ENCODE peak calls at places on chromosomes 4 and X, in eight cellular contexts. U is psoas muscle; J is CD8-positive, alpha-beta T cell; D is heart left ventricle; R is lower lobe of right lung; F is sigmoid colon; V is left ventricle myocardium inferior; W is kidney epithelial cell. Q is an unnamed sample. For H3K27me3, the result is how much of the 10 kb centered on the place peaks cover.

GRCh38 chr4:20320232-20320631 is 68.5 kb downstream of the SLIT2 start:
- DNase-seq in U (no peak), J (no peak), D (no peak), R (no peak), F (no peak), V (no peak), W (no peak), Q (no peak)

GRCh38 chr4:170014359-170015008 is 11.7 kb downstream of the MFAP3L start:
- DNase-seq in U (no peak), J (no peak), D (no peak), R (no peak), F (no peak), V (no peak), W (no peak), Q (no peak)

GRCh38 chr4:36006226-36006625 is 238.1 kb downstream of the ARAP2 start:
- DNase-seq in U (no peak), J (no peak), D (no peak), R (no peak), F (no peak), V (no peak), W (no peak), Q (no peak)

GRCh38 chr4:161554372-161554990 is 609.3 kb downstream of the FSTL5 start:
- DNase-seq in U (no peak), J (no peak), D (no peak), R (no peak), F (no peak), V (no peak), W (peak), Q (no peak)

GRCh38 chrX:25004485-25005032 is 11.2 kb downstream of the ARX start:
- DNase-seq in U (no peak), J (no peak), D (no peak), R (no peak), F (no peak), V (no peak), W (no peak), Q (no peak)

GRCh38 chrX:101383679-101384078 is 2.3 kb downstream of the BTK start:
- DNase-seq in U (no peak), J (no peak), D (no peak), R (no peak), F (no peak), V (no peak), W (no peak), Q (no peak)

GRCh38 chr4:139872274-139872673 is 206.7 kb downstream of the MGST2 start:
- DNase-seq in U (no peak), J (no peak), D (no peak), R (no peak), F (no peak), V (no peak), W (peak), Q (peak)

GRCh38 chr4:1988327-1988724 is 20.4 kb downstream of the NELFA start:
- DNase-seq in U (no peak), J (no peak), D (no peak), R (no peak), F (no peak), V (no peak), W (no peak), Q (no peak)

GRCh38 chr4:169103966-169104412 is 93.9 kb upstream of the CBR4 start:
- DNase-seq in U (no peak), J (no peak), D (no peak), R (no peak), F (no peak), V (no peak), W (no peak), Q (no peak)

GRCh38 chrX:129472116-129472515 is 51.2 kb downstream of the SMARCA1 start:
- DNase-seq in U (no peak), J (no peak), D (no peak), R (no peak), F (no peak), V (no peak), W (peak), Q (no peak)

GRCh38 chrX:30141966-30142365 is 73.4 kb upstream of the MAGEB2 start:
- DNase-seq in U (no peak), J (no peak), D (no peak), R (no peak), F (no peak), V (no peak), W (no peak), Q (no peak)

GRCh38 chr4:7831330-7831729 is 108.3 kb downstream of the AFAP1 start:
- DNase-seq in U (peak), J (no peak), D (peak), R (no peak), F (peak), V (no peak), W (no peak), Q (peak)

GRCh38 chrX:7215842-7216241 is 67.9 kb upstream of the PUDP start:
- DNase-seq in U (no peak), J (no peak), D (no peak), R (no peak), F (no peak), V (no peak), W (no peak), Q (no peak)

GRCh38 chrX:131979116-131979515 is 44.0 kb upstream of the STK26 start:
- DNase-seq in U (no peak), J (no peak), D (no peak), R (no peak), F (no peak), V (no peak), W (no peak), Q (no peak)

GRCh38 chrX:46326161-46326560 is 219.1 kb downstream of the ZNF674 start:
- DNase-seq in U (no peak), J (no peak), D (no peak), R (no peak), F (no peak), V (no peak), W (no peak), Q (no peak)

GRCh38 chr4:187685247-187685646 is 310.3 kb upstream of the ZFP42 start:
- DNase-seq in U (no peak), J (no peak), D (no peak), R (no peak), F (no peak), V (no peak), W (no peak), Q (no peak)

GRCh38 chr4:7194251-7195137 is 2.2 kb downstream of the SORCS2 start:
- DNase-seq in U (peak), J (no peak), D (no peak), R (peak), F (peak), V (peak), W (no peak), Q (no peak)

GRCh38 chr4:157043131-157043530 is 32.8 kb upstream of the GLRB start:
- DNase-seq in U (no peak), J (no peak), D (no peak), R (no peak), F (no peak), V (no peak), W (no peak), Q (no peak)

GRCh38 chrX:12440245-12440644 is 302.0 kb downstream of the FRMPD4 start:
- DNase-seq in U (no peak), J (no peak), D (no peak), R (no peak), F (no peak), V (no peak), W (no peak), Q (no peak)

GRCh38 chr4:6198768-6199343 is 1.5 kb downstream of the JAKMIP1 start:
- DNase-seq in U (no peak), J (no peak), D (no peak), R (no peak), F (peak), V (no peak), W (no peak), Q (no peak)

GRCh38 chrX:36909584-36909983 is 98.6 kb upstream of the FAM47C start:
- DNase-seq in U (no peak), J (no peak), D (no peak), R (no peak), F (no peak), V (no peak), W (no peak), Q (no peak)

GRCh38 chrX:149962859-149963757 is 24.8 kb upstream of the EOLA2 start:
- DNase-seq in U (peak), J (no peak), D (peak), R (no peak), F (no peak), V (no peak), W (no peak), Q (no peak)

DNA sequence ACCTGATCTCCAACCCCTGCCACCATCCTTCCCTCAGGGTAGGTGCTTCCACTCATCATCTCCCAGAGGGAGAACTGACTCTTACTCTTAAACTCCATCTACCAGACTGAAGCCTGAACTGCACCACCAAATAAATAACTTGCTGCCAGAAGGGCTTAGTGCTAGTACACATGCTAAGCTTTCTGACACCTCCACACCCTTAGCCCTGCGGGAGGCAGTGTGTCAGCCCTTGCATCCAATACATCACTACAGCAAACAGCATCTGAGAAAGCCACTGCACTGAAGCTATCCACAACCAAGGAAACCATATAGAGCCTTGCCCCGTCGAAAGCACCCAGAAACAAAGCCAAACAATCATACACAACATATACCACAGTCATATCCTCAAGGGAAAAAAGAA is 68.6 kb upstream of the MCF2 start:
- DNase-seq in U (no peak), J (no peak), D (no peak), R (no peak), F (no peak), V (no peak), W (no peak), Q (no peak)
- H3K4me3 ChIP-seq in U (no peak), J (no peak), D (no peak), R (no peak), F (no peak), V (no peak), W (no peak), Q (no peak)

GRCh38 chr4:155999743-156000142 is 46.1 kb upstream of the CTSO start:
- DNase-seq in U (no peak), J (no peak), D (peak), R (no peak), F (no peak), V (no peak), W (no peak), Q (no peak)
- TF ChIP-seq CTCF in U (no peak), J (no peak), D (no peak), R (no peak), F (no peak), V (peak), W (peak), Q (peak)

GRCh38 chr4:173504181-173504503 is 25.9 kb downstream of the HAND2 start:
- DNase-seq in U (no peak), J (no peak), D (peak), R (no peak), F (no peak), V (peak), W (no peak), Q (no peak)
- H3K27me3 ChIP-seq in U (under half), J (half or more), D (under half), R (half or more), F (under half), V (under half), W (half or more), Q (under half)

GRCh38 chr4:190016369-190017289 is 10.4 kb downstream of the FRG2 start:
- DNase-seq in U (no peak), J (no peak), D (no peak), R (no peak), F (no peak), V (no peak), W (no peak), Q (no peak)
- H3K4me3 ChIP-seq in U (peak), J (no peak), D (no peak), R (no peak), F (no peak), V (peak), W (no peak), Q (no peak)

GRCh38 chr4:166318810-166319525 is 445.9 kb downstream of the TLL1 start:
- DNase-seq in U (no peak), J (no peak), D (no peak), R (no peak), F (no peak), V (no peak), W (peak), Q (peak)

GRCh38 chr4:166323250-166323649 is 450.2 kb downstream of the TLL1 start:
- DNase-seq in U (no peak), J (no peak), D (no peak), R (no peak), F (no peak), V (no peak), W (no peak), Q (no peak)

DNA sequence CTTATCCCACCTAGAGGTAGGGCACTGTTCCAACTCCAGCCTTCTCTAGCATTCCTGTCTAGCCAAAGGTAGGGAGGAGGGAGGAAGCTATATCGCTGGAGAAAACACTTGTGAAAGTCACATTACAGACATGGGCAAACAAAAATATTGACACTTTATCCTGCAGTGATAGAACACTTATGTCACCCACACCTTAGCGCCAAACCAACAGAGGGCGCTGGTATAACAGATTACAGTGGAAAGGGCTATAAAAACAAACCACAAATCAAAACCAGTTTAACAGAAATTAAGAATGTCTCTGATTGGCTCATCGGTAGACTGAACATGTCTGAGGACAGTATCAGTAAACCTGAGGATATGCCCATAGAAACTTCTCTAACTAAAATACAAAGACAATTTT is 451.3 kb downstream of the TLL1 start:
- DNase-seq in U (no peak), J (no peak), D (no peak), R (no peak), F (no peak), V (no peak), W (no peak), Q (no peak)
- TF ChIP-seq CTCF in U (no peak), J (no peak), D (no peak), R (no peak), F (no peak), V (no peak), W (peak), Q (peak)

GRCh38 chr4:80199947-80200346 is 2.6 kb downstream of the PRDM8 start:
- DNase-seq in U (no peak), J (no peak), D (no peak), R (no peak), F (no peak), V (no peak), W (no peak), Q (no peak)
- H3K27me3 ChIP-seq in U (under half), J (under half), D (half or more), R (half or more), F (under half), V (half or more), W (half or more), Q (under half)

GRCh38 chr4:37754410-37755185 is 68.4 kb upstream of the RELL1 start:
- DNase-seq in U (no peak), J (no peak), D (no peak), R (no peak), F (no peak), V (no peak), W (no peak), Q (no peak)

GRCh38 chr4:37758226-37758625 is 68.3 kb upstream of the PGM2 start:
- DNase-seq in U (no peak), J (no peak), D (no peak), R (no peak), F (peak), V (no peak), W (peak), Q (no peak)

GRCh38 chr4:37757121-37757520 is 69.4 kb upstream of the PGM2 start:
- DNase-seq in U (no peak), J (no peak), D (no peak), R (no peak), F (no peak), V (no peak), W (no peak), Q (no peak)

GRCh38 chr4:37759833-37760232 is 66.7 kb upstream of the PGM2 start:
- DNase-seq in U (no peak), J (no peak), D (no peak), R (no peak), F (no peak), V (no peak), W (no peak), Q (no peak)

GRCh38 chr4:37757705-37758104 is 68.8 kb upstream of the PGM2 start:
- DNase-seq in U (no peak), J (no peak), D (no peak), R (no peak), F (no peak), V (no peak), W (no peak), Q (no peak)
- H3K4me3 ChIP-seq in U (no peak), J (no peak), D (no peak), R (no peak), F (no peak), V (no peak), W (no peak), Q (no peak)

DNA sequence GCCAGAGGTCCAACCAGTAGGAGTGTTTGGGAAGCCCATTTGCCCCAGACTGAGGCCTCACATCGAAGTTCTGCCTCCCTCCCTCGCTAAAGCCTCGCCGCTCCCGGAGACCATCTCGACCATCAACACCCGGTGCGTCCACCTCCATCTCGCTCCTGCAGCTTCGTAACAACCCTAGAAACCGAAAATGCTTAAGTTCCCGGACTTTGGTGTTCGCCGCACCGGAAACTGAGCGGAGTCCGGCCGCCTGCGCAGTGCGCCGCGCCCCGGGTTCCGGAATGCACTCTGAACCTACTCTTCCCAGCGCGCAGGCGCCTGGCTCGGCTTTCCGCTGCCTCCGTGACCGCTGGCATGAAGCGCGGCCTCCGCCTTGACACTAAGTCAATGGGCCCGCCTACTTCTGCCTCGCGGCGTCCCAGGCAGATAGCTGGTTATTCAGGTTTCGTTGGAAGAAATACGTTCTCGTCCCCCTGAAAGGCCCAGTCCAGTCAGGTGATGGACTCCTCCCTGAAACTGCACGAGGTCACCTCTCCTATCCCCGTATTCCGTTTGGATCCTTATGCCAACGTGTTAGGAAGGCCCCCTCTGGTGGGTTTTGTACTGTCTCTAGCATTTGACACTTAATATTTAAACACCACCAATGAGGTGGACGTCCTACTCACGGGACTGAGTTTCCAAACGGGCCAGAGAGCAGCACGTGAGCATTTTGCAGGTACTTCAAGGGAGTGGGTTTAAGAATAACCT is 21.4 kb downstream of the FABP2 start:
- DNase-seq in U (peak), J (peak), D (peak), R (peak), F (peak), V (peak), W (peak), Q (peak)
- TF ChIP-seq CTCF in U (no peak), J (no peak), D (no peak), R (no peak), F (no peak), V (no peak), W (peak), Q (peak)

GRCh38 chrX:133655262-133655913 is 240.1 kb upstream of the GPC4 start:
- DNase-seq in U (no peak), J (no peak), D (no peak), R (no peak), F (no peak), V (no peak), W (peak), Q (no peak)

GRCh38 chrX:133658244-133658911 is 243.1 kb upstream of the GPC4 start:
- DNase-seq in U (no peak), J (no peak), D (no peak), R (no peak), F (no peak), V (no peak), W (no peak), Q (no peak)

GRCh38 chrX:133655914-133656265 is 240.6 kb upstream of the GPC4 start:
- DNase-seq in U (no peak), J (no peak), D (no peak), R (no peak), F (no peak), V (no peak), W (no peak), Q (no peak)

GRCh38 chrX:133654801-133655200 is 239.5 kb upstream of the GPC4 start:
- DNase-seq in U (no peak), J (no peak), D (no peak), R (no peak), F (no peak), V (no peak), W (no peak), Q (no peak)

DNA sequence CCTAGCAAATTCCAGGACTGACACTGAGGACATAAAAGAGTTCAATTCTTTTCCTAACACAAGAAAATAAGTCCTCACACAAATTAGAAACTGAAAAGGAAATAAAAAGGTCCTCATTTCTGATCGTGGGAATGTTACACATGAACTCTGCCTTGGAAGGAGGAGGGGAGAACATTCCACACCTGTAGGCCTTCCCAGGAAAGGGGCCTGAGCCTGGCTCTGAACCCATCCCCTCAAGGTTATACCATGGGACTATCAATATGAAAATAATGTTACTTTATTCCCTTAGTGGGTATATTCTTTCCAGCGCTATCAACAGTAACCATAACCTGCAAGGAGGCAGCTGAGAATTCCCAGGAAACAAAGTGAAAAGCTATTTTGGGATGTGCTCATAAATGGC is 242.2 kb upstream of the GPC4 start:
- DNase-seq in U (no peak), J (no peak), D (no peak), R (no peak), F (no peak), V (no peak), W (no peak), Q (no peak)
- H3K27me3 ChIP-seq in U (under half), J (under half), D (under half), R (under half), F (under half), V (under half), W (under half), Q (under half)

Q was measured in BJ.